ENCODE peak calls at places on chromosomes 13 and 19, in five cellular contexts. G is pancreas, S is mucosa of descending colon, T is prostate gland, C is fibroblast of pulmonary artery. Z is an unnamed sample.

GRCh38 chr13:50149143-50149703 is 134.0 kb downstream of the KCNRG start:
- DNase-seq in T (no peak), S (no peak), C (no peak), G (no peak), Z (no peak)

GRCh38 chr13:35808846-35809245 is 322.3 kb downstream of the DCLK1 start:
- DNase-seq in T (no peak), S (no peak), C (no peak), G (no peak), Z (no peak)

GRCh38 chr19:14006766-14007562 is 844 bp upstream of the RFX1 start:
- DNase-seq in T (no peak), S (peak; percentile 91), C (no peak), G (peak; percentile 92), Z (no peak)

GRCh38 chr19:42528354-42529247 is at the start of gene CEACAM1:
- DNase-seq in C (peak; percentile 38), S (peak; percentile 86), T (peak; percentile 86), G (no peak), Z (no peak)

GRCh38 chr13:35994131-35994966 is 136.8 kb downstream of the DCLK1 start:
- DNase-seq in C (peak; percentile 96), T (peak; percentile 68), G (no peak), S (no peak), Z (peak; percentile 97)

GRCh38 chr13:60590775-60591174 is 193.8 kb downstream of the TDRD3 start:
- DNase-seq in T (no peak), G (no peak), C (no peak), S (no peak), Z (peak; percentile 43)

GRCh38 chr13:41909524-41909923 is 51.4 kb downstream of the VWA8 start:
- DNase-seq in C (no peak), G (no peak), S (no peak), T (no peak), Z (no peak)

GRCh38 chr19:36986601-36987000 is 70.5 kb downstream of the ZNF568 start:
- DNase-seq in G (no peak), S (no peak), C (no peak), T (no peak), Z (no peak)

GRCh38 chr13:32228330-32229041 is 86.7 kb downstream of the ZAR1L start:
- DNase-seq in S (no peak), G (no peak), C (peak; percentile 25), T (no peak), Z (peak; percentile 75)

GRCh38 chr19:29040951-29041350 is 172.0 kb downstream of the UQCRFS1 start:
- DNase-seq in C (no peak), T (no peak), G (no peak), S (no peak), Z (no peak)

GRCh38 chr13:23348270-23349126 is 85.0 kb downstream of the SACS start:
- DNase-seq in C (no peak), T (no peak), S (no peak), G (no peak), Z (no peak)
- TF ChIP-seq CTCF in C (peak; percentile 16), T (no peak), S (no peak), G (no peak), Z (no peak)

GRCh38 chr19:47610902-47611301 is 2.0 kb downstream of the BICRA start:
- DNase-seq in T (peak; percentile 16), S (no peak), G (no peak), C (no peak), Z (no peak)
- H3K4me3 ChIP-seq in T (peak overlapping the region; percentile 78), S (no peak overlapping the region), G (no peak overlapping the region), C (peak overlapping the region; percentile 88), Z (no peak overlapping the region)

DNA sequence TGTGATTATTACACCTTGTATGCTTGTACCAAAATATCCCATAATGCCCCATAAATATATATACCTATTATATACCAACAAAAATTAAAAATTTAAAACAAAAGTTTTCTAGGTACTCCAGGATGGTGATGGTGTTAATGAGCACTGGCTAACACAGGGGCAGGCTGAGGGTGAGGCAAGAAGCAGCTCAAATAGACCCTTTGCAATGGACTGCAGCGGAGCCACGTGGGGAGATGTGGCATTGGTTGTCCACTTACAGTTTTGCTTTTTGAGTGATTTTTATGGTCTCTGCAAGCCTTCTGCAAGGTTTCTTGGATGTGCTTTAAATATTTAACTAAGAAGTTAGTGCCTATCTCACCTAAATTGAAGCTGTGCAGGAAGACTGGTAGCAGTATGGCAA is 132.9 kb downstream of the RAP2A start:
- DNase-seq in T (no peak), G (no peak), C (no peak), S (no peak), Z (no peak)
- TF ChIP-seq CTCF in T (no peak), G (no peak), C (no peak), S (no peak), Z (no peak)

DNA sequence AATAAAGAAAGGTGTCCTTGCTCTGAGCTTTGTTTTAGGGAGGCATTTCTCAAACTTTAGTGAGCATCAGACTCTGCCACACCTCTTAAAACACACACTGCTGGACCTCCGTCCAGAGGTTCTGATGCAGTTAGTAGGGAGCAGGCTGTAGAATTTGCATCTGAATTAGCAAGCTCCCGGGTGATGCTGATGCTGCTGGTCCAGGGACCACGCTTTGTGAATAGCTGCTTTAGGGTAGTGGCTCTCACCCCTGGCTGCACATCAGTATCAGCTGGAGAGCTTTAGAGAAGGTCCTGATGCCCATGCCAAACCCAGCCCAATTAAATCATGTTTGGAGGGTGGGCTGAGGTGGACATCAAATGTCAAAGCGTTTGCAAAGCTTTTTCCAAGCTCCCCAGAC is 3.6 kb downstream of the HTR2A start:
- DNase-seq in G (no peak), T (no peak), S (no peak), C (no peak), Z (no peak)
- H3K4me3 ChIP-seq in G (no peak overlapping the region), T (no peak overlapping the region), S (no peak overlapping the region), C (no peak overlapping the region), Z (peak overlapping the region; percentile 67)

GRCh38 chr19:47001584-47001983 is 18.1 kb upstream of the NPAS1 start:
- DNase-seq in T (no peak), C (no peak), G (no peak), S (no peak), Z (no peak)

GRCh38 chr19:46998445-46999142 is 21.0 kb upstream of the NPAS1 start:
- DNase-seq in T (no peak), S (no peak), G (no peak), C (no peak), Z (no peak)

GRCh38 chr19:46999878-47000277 is 19.8 kb upstream of the NPAS1 start:
- DNase-seq in G (no peak), S (no peak), C (no peak), T (no peak), Z (no peak)

GRCh38 chr19:46999377-46999776 is 20.3 kb upstream of the NPAS1 start:
- DNase-seq in G (no peak), C (no peak), S (no peak), T (no peak), Z (no peak)

DNA sequence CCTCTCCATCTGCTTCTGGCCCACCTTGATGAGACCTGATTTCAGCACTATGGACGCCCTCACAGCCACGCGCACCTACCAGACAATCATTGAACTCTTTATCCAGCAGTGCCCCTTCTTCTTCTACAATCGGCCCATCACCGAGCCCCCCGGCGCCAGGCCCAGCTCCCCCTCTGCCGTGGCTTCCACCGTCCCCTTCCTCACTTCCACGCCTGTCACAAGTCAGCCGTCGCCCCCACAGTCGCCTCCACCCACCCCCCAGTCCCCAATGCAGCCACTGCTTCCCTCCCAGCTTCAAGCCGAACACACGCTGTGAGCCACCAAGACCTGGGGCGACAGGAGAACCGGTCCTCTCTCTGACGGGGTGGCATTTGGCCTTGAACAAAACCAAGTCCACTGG is 19.3 kb upstream of the NPAS1 start:
- DNase-seq in S (no peak), T (no peak), C (no peak), G (no peak), Z (no peak)
- TF ChIP-seq CTCF in S (no peak), T (no peak), C (no peak), G (no peak), Z (no peak)

DNA sequence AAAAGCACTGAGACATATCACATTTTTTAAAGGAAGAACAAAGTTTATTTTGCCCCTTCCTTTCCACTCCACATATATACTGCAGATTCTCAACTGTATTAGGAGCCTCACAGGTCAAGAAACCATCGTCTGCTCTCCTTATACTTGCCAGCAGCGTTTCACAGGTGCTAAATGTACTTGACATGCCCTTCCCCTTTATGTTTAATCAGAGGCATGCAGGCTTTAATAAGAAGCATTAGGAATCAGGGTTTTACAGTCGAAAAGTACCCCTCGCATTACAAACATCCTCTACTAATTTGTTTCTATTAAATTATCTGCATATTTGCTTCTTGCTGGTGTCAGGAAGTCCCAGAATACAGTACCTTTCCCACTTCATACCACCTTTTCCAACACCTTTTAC is 3.7 kb upstream of the RAP2A start:
- DNase-seq in G (no peak), T (no peak), S (no peak), C (no peak), Z (no peak)
- H3K4me3 ChIP-seq in G (no peak overlapping the region), T (no peak overlapping the region), S (no peak overlapping the region), C (no peak overlapping the region), Z (no peak overlapping the region)

Z was measured in astrocyte of the spinal cord.